ENCODE peak calls at places on chromosomes 5 and 9, in seven cellular contexts. L, K, G, T, A, M and P are unnamed samples.

GRCh38 chr9:14205463-14205862 is 108.5 kb downstream of the NFIB start:
- DNase-seq in M (peak; percentile 85), L (no peak), G (peak; percentile 36), A (no peak), T (no peak), K (no peak), P (no peak)

GRCh38 chr5:135231289-135231688 is 167.7 kb downstream of the MACROH2A1 start:
- DNase-seq in A (no peak), M (no peak), K (no peak), L (no peak), G (no peak), T (no peak), P (no peak)

GRCh38 chr5:76050131-76050530 is 33.1 kb upstream of the SV2C start:
- DNase-seq in T (no peak), M (no peak), L (no peak), G (no peak), A (no peak), K (no peak), P (no peak)

GRCh38 chr5:110865400-110866094 is 126.7 kb downstream of the SLC25A46 start:
- DNase-seq in A (peak; percentile 16), M (peak; percentile 53), K (no peak), T (peak; percentile 36), G (no peak), L (no peak), P (no peak)

GRCh38 chr5:67160985-67161384 is 35.6 kb downstream of the CD180 start:
- DNase-seq in M (peak; percentile 47), K (no peak), L (no peak), T (no peak), G (no peak), A (peak; percentile 44), P (no peak)

GRCh38 chr9:115686069-115686468 is 467.5 kb upstream of the PAPPA start:
- DNase-seq in T (no peak), G (no peak), A (no peak), M (peak; percentile 27), K (no peak), L (no peak), P (no peak)

GRCh38 chr5:154268073-154268472 is 77.5 kb downstream of the GALNT10 start:
- DNase-seq in T (no peak), K (no peak), M (peak; percentile 7), L (no peak), G (no peak), A (no peak), P (no peak)

GRCh38 chr5:36844305-36844704 is 32.3 kb upstream of the NIPBL start:
- DNase-seq in A (no peak), L (no peak), M (no peak), G (no peak), T (no peak), K (no peak), P (no peak)

GRCh38 chr5:90226433-90227099 is 183.0 kb downstream of the CETN3 start:
- DNase-seq in A (no peak), K (no peak), T (no peak), M (no peak), L (no peak), G (no peak), P (no peak)

GRCh38 chr9:135797507-135798302 is 95.7 kb downstream of the KCNT1 start:
- DNase-seq in K (no peak), G (no peak), A (peak; percentile 61), T (peak; percentile 60), M (peak; percentile 32), L (no peak), P (no peak)

GRCh38 chr9:116189683-116190082 is 36.1 kb downstream of the PAPPA start:
- DNase-seq in K (no peak), L (no peak), G (no peak), T (no peak), M (no peak), A (no peak), P (no peak)

GRCh38 chr5:156683509-156683908 is 166.6 kb upstream of the PPP1R2B start:
- DNase-seq in K (no peak), A (no peak), T (no peak), L (no peak), G (no peak), M (no peak), P (no peak)

GRCh38 chr5:122111513-122111912 is 17.8 kb upstream of the ZNF474 start:
- DNase-seq in M (no peak), T (no peak), K (no peak), L (no peak), A (no peak), G (no peak), P (no peak)

GRCh38 chr9:87701491-87701890 is 24.4 kb upstream of the CTSL start:
- DNase-seq in L (no peak), T (no peak), G (no peak), K (no peak), A (no peak), M (no peak), P (no peak)

GRCh38 chr5:62256161-62257017 is 49.6 kb upstream of the KIF2A start:
- DNase-seq in G (no peak), L (no peak), M (no peak), T (no peak), A (peak; percentile 51), K (no peak), P (no peak)

GRCh38 chr5:62257018-62257367 is 49.0 kb upstream of the KIF2A start:
- DNase-seq in L (no peak), M (no peak), A (no peak), K (no peak), G (no peak), T (no peak), P (no peak)

GRCh38 chr5:62258654-62259053 is 47.4 kb upstream of the KIF2A start:
- DNase-seq in L (no peak), G (no peak), M (no peak), T (no peak), A (no peak), K (no peak), P (no peak)

GRCh38 chr5:62260510-62260909 is 45.5 kb upstream of the KIF2A start:
- DNase-seq in T (no peak), L (no peak), A (no peak), G (no peak), M (no peak), K (no peak), P (no peak)

DNA sequence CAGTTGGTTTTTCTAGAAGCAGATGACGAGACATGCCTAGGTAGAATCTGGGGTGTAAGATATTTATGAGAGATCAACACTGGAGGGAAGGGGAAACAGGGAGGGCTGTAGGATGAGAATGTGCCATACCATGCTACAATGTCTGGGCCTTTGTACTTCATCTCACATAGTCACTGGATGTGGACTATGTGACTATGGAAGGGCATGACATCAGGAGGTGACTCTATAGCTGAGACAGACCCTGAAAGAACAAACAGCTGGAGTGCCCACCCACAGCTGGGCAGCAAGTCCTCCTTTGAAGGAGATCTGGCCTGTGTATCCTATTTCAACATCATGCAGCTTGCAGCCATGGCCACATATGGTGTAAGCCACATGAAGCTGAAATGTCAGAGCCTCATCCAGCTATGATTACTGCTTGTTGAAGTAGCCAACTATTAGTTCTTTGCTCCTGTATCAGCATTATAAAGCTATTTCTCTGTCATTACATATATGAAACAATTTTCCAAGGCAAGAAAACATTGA is 46.2 kb upstream of the KIF2A start:
- DNase-seq in L (no peak), T (peak; percentile 5), A (peak; percentile 28), K (no peak), G (no peak), M (peak; percentile 17), P (no peak)
- TF ChIP-seq CTCF in L (no peak), T (no peak), A (no peak), K (no peak), G (no peak), M (no peak), P (no peak)

DNA sequence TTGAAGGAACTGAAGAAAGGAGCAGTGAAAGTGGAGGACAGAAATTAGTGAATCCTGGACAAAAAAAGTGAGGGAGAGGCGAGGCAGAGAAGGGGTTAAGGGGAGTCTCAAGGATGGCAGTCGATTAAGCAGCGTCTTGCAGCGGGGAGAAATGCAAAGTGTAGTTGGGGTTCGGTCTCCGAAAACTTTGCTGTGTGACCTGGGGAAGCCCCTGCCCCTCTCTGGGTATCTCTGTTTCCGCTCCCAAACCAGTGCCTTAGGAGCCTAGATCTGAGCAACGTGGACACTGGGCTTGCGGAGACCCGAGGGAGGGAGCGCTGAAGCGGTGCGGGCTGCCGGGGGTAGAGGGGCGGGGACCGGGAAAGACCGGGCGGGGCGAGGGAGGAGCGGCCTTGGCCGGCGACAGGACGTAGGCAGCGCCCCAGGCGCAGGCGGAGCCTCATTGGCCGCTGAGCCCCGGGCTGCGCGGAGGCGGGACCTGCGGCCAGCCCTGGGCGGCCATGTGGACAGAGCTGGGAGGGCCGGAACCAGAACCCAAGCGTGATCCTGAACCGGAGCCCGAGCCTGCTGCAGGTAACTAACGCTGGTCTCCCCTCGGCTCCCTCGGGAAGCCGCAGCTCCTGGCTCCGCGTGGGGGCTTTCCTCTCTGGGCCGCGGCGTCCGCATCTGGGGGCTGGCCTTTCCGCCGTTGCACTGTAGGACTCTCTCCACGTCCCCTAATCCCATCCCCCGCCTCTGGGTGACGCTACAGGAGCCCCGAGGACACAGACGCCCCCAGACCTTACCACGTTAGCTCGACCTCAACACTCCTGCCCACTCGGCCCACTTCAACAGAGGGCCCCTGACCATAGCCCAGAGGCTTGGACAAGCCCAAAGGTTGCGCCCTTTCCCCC is at the start of gene ALDH1B1:
- DNase-seq in A (peak; percentile 74), T (peak; percentile 80), G (peak; percentile 58), M (peak; percentile 79), L (peak; percentile 96), K (peak; percentile 78), P (peak; percentile 88)
- TF ChIP-seq CTCF in A (no peak), T (peak; percentile 25), G (peak; percentile 8), M (peak; percentile 15), L (no peak), K (no peak), P (peak; percentile 39)

GRCh38 chr9:29209748-29210276 is 1636.5 kb upstream of the C9orf72 start:
- DNase-seq in A (no peak), M (no peak), T (no peak), K (no peak), G (no peak), L (no peak), P (no peak)

GRCh38 chr9:29212590-29213373 is 1639.5 kb upstream of the C9orf72 start:
- DNase-seq in T (no peak), K (no peak), M (no peak), G (no peak), A (no peak), L (no peak), P (no peak)

GRCh38 chr9:29213374-29214161 is 1640.3 kb upstream of the C9orf72 start:
- DNase-seq in T (no peak), L (no peak), G (no peak), K (no peak), A (no peak), M (no peak), P (no peak)

GRCh38 chr9:29211003-29211584 is 1637.8 kb upstream of the C9orf72 start:
- DNase-seq in K (no peak), A (no peak), G (no peak), T (no peak), L (no peak), M (no peak), P (no peak)

GRCh38 chr9:29211681-29212589 is 1638.7 kb upstream of the C9orf72 start:
- DNase-seq in L (no peak), K (no peak), A (peak; percentile 42), M (no peak), G (no peak), T (no peak), P (peak; percentile 80)
- TF ChIP-seq CTCF in L (no peak), K (peak; percentile 29), A (peak; percentile 69), M (peak; percentile 37), G (peak; percentile 39), T (no peak), P (peak; percentile 89)

DNA sequence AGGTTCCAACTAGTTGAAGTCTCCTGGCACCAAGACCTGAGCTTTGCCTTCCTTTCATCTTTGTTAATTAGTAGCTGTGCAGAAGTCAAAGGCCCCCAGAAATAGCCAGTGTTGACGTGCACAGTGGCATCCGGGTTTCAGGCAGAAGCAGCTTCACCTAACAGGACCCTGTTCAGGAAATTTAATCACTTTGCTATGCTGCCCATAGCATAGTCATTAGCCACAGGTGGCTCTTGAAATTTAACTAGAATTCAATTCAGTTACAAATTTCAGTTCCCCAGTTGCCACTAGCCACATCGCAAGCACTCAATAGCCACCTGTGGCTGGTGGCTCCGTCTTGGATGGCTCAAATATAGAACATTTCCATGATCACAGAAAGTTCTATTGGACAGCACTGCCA is 179.1 kb downstream of the GOLPH3 start:
- DNase-seq in A (no peak), M (no peak), K (no peak), L (no peak), G (no peak), T (no peak), P (no peak)
- TF ChIP-seq CTCF in A (no peak), M (no peak), K (no peak), L (no peak), G (no peak), T (no peak), P (no peak)